ENCODE peak calls at places on chromosomes 6 and 20, in four cellular contexts. P is Calu3, O is left colon, C is H7. X is an unnamed sample.
A peak's percentile ranks its signal among the peaks of the same experiment; 100 is the strongest.

GRCh38 chr6:90393232-90393884 is 96.7 kb upstream of the BACH2 start:
- DNase-seq in P (peak; percentile 63), O (peak; percentile 66), C (peak; percentile 56), X (no peak)

GRCh38 chr6:150891886-150892485 is 26.5 kb downstream of the MTHFD1L start:
- DNase-seq in P (peak; percentile 67), O (peak; percentile 72), C (peak; percentile 61), X (peak; percentile 39)

GRCh38 chr6:71602385-71602949 is 283.9 kb upstream of the RIMS1 start:
- DNase-seq in P (peak; percentile 71), O (no peak), C (no peak), X (no peak)

GRCh38 chr6:139029470-139030210 is 1.1 kb downstream of the ABRACL start:
- DNase-seq in P (peak; percentile 35), O (peak; percentile 83), C (peak; percentile 78), X (peak; percentile 75)

GRCh38 chr6:32886674-32887383 is 32.8 kb downstream of the PSMB9 start:
- DNase-seq in P (no peak), O (no peak), C (no peak), X (no peak)

GRCh38 chr6:41931792-41932191 is 9.8 kb downstream of the CCND3 start:
- DNase-seq in P (no peak), O (no peak), C (no peak), X (no peak)

GRCh38 chr6:89122625-89123024 is 4.8 kb upstream of the SRSF12 start:
- DNase-seq in P (peak; percentile 11), O (no peak), C (peak; percentile 55), X (no peak)

GRCh38 chr6:52610745-52611355 is 34.0 kb upstream of the TRAM2 start:
- DNase-seq in P (no peak), O (no peak), C (no peak), X (no peak)

GRCh38 chr6:137341721-137342195 is 122.6 kb upstream of the IFNGR1 start:
- DNase-seq in P (peak; percentile 52), O (peak; percentile 50), C (peak; percentile 58), X (peak; percentile 19)

GRCh38 chr6:35161776-35162607 is 20.9 kb upstream of the TCP11 start:
- DNase-seq in P (no peak), O (no peak), C (no peak), X (no peak)

GRCh38 chr6:90294614-90294988 is 2.0 kb downstream of the BACH2 start:
- DNase-seq in P (no peak), O (peak; percentile 19), C (peak; percentile 39), X (no peak)

GRCh38 chr6:142207265-142207877 is 60.3 kb downstream of the VTA1 start:
- DNase-seq in P (peak; percentile 44), O (peak; percentile 39), C (peak; percentile 57), X (no peak)

GRCh38 chr6:111339294-111339693 is 143.7 kb downstream of the REV3L start:
- DNase-seq in P (no peak), O (no peak), C (no peak), X (no peak)

GRCh38 chr20:64119301-64119680 is 11.9 kb upstream of the NPBWR2 start:
- DNase-seq in P (no peak), O (no peak), C (no peak), X (no peak)

GRCh38 chr6:22322103-22322882 is 25.5 kb upstream of the PRL start:
- DNase-seq in P (no peak), O (no peak), C (no peak), X (no peak)

GRCh38 chr20:5524886-5525285 is 208.1 kb upstream of the PROKR2 start:
- DNase-seq in P (no peak), O (no peak), C (no peak), X (no peak)

GRCh38 chr6:4567141-4567540 is 209.1 kb upstream of the CDYL start:
- DNase-seq in P (no peak), O (no peak), C (no peak), X (no peak)

GRCh38 chr6:15481892-15482291 is 180.9 kb downstream of the DTNBP1 start:
- DNase-seq in P (no peak), O (no peak), C (no peak), X (no peak)

GRCh38 chr6:166253277-166254229 is 54.6 kb downstream of the PRR18 start:
- DNase-seq in P (no peak), O (peak; percentile 54), C (peak; percentile 79), X (no peak)

GRCh38 chr6:78611097-78611625 is 256.2 kb upstream of the IRAK1BP1 start:
- DNase-seq in P (peak; percentile 67), O (no peak), C (no peak), X (peak; percentile 16)

GRCh38 chr6:79546186-79546585 is 9.0 kb upstream of the LCA5 start:
- DNase-seq in P (no peak), O (no peak), C (no peak), X (no peak)

GRCh38 chr20:35232575-35232974 is 6.1 kb downstream of the MMP24 start:
- DNase-seq in P (no peak), O (no peak), C (no peak), X (no peak)

GRCh38 chr6:54729716-54730115 is 116.9 kb upstream of the FAM83B start:
- DNase-seq in P (no peak), O (no peak), C (no peak), X (no peak)

GRCh38 chr20:58950603-58951002 is 30.5 kb upstream of the NELFCD start:
- DNase-seq in P (no peak), O (no peak), C (no peak), X (no peak)

GRCh38 chr6:30845183-30845582 is 39.1 kb upstream of the DDR1 start:
- DNase-seq in P (no peak), O (no peak), C (no peak), X (no peak)

GRCh38 chr6:101150226-101150625 is 243.3 kb upstream of the GRIK2 start:
- DNase-seq in P (no peak), O (no peak), C (peak; percentile 44), X (no peak)

GRCh38 chr20:47349365-47350180 is 6.9 kb downstream of the ZMYND8 start:
- DNase-seq in P (no peak), O (no peak), C (no peak), X (no peak)

GRCh38 chr6:159959165-159959975 is 9.5 kb upstream of the IGF2R start:
- DNase-seq in P (no peak), O (no peak), C (no peak), X (no peak)

GRCh38 chr6:27250955-27251671 is 3.6 kb downstream of the PRSS16 start:
- DNase-seq in P (peak; percentile 99), O (peak; percentile 96), C (peak; percentile 97), X (peak; percentile 97)

GRCh38 chr6:105794263-105794662 is 291.9 kb upstream of the PRDM1 start:
- DNase-seq in P (peak; percentile 47), O (peak; percentile 54), C (peak; percentile 55), X (peak; percentile 36)

GRCh38 chr20:48999890-49000870 is 45.9 kb upstream of the CSE1L start:
- DNase-seq in P (no peak), O (no peak), C (no peak), X (no peak)

GRCh38 chr6:137707590-137708360 is 159.3 kb upstream of the TNFAIP3 start:
- DNase-seq in P (peak; percentile 32), O (peak; percentile 70), C (peak; percentile 43), X (no peak)

GRCh38 chr20:760751-761417 is 7.4 kb downstream of the SLC52A3 start:
- DNase-seq in P (no peak), O (no peak), C (peak; percentile 94), X (peak; percentile 22)

GRCh38 chr6:98904096-98904495 is 43.6 kb downstream of the FBXL4 start:
- DNase-seq in P (no peak), O (no peak), C (no peak), X (no peak)

GRCh38 chr20:47568019-47568418 is 66.3 kb downstream of the NCOA3 start:
- DNase-seq in P (peak; percentile 44), O (no peak), C (no peak), X (peak; percentile 62)

GRCh38 chr6:4059115-4059777 is 19.7 kb downstream of the FAM217A start:
- DNase-seq in P (peak; percentile 1), O (no peak), C (no peak), X (no peak)

GRCh38 chr6:139006470-139006869 is 18.4 kb upstream of the REPS1 start:
- DNase-seq in P (no peak), O (no peak), C (no peak), X (no peak)

GRCh38 chr6:119915971-119916370 is 566.4 kb upstream of the MAN1A1 start:
- DNase-seq in P (no peak), O (no peak), C (no peak), X (no peak)